ENCODE peak calls at places on chromosomes 12 and 14, in eight cellular contexts. One of them, this sample, is unnamed.

GRCh38 chr12:28498850-28499249 is 308.6 kb downstream of the CCDC91 start:
- DNase-seq in stimulated activated naive CD4-positive, alpha-beta T cell: no peak
- DNase-seq in caudate nucleus: no peak
- DNase-seq in stimulated activated CD8-positive, alpha-beta memory T cell treated with anti-CD3 and anti-CD28 coated beads, Interleukin-2, amount 100 ng/mL, for 1 hour: no peak
- DNase-seq in OCI-LY7: no peak
- DNase-seq in hippocampal formation: no peak
- DNase-seq in fibroblast of the conjunctiva: no peak
- DNase-seq in Daoy: no peak
- DNase-seq in this sample: no peak

GRCh38 chr14:38350102-38350501 is 94.2 kb upstream of the CLEC14A start:
- DNase-seq in stimulated activated naive CD4-positive, alpha-beta T cell: no peak
- DNase-seq in caudate nucleus: no peak
- DNase-seq in stimulated activated CD8-positive, alpha-beta memory T cell treated with anti-CD3 and anti-CD28 coated beads, Interleukin-2, amount 100 ng/mL, for 1 hour: no peak
- DNase-seq in OCI-LY7: no peak
- DNase-seq in hippocampal formation: no peak
- DNase-seq in fibroblast of the conjunctiva: no peak
- DNase-seq in Daoy: no peak
- DNase-seq in this sample: no peak

GRCh38 chr12:64347630-64348029 is 42.9 kb downstream of the C12orf56 start:
- DNase-seq in stimulated activated naive CD4-positive, alpha-beta T cell: no peak
- DNase-seq in caudate nucleus: no peak
- DNase-seq in stimulated activated CD8-positive, alpha-beta memory T cell treated with anti-CD3 and anti-CD28 coated beads, Interleukin-2, amount 100 ng/mL, for 1 hour: no peak
- DNase-seq in OCI-LY7: no peak
- DNase-seq in hippocampal formation: no peak
- DNase-seq in fibroblast of the conjunctiva: no peak
- DNase-seq in Daoy: no peak
- DNase-seq in this sample: no peak

GRCh38 chr12:40723001-40723400 is 30.8 kb downstream of the CNTN1 start:
- DNase-seq in stimulated activated naive CD4-positive, alpha-beta T cell: no peak
- DNase-seq in caudate nucleus: no peak
- DNase-seq in stimulated activated CD8-positive, alpha-beta memory T cell treated with anti-CD3 and anti-CD28 coated beads, Interleukin-2, amount 100 ng/mL, for 1 hour: no peak
- DNase-seq in OCI-LY7: no peak
- DNase-seq in hippocampal formation: no peak
- DNase-seq in fibroblast of the conjunctiva: no peak
- DNase-seq in Daoy: no peak
- DNase-seq in this sample: no peak

GRCh38 chr14:36981832-36982528 is 190.4 kb downstream of the SLC25A21 start:
- DNase-seq in stimulated activated naive CD4-positive, alpha-beta T cell: no peak
- DNase-seq in caudate nucleus: no peak
- DNase-seq in stimulated activated CD8-positive, alpha-beta memory T cell treated with anti-CD3 and anti-CD28 coated beads, Interleukin-2, amount 100 ng/mL, for 1 hour: no peak
- DNase-seq in OCI-LY7: no peak
- DNase-seq in hippocampal formation: no peak
- DNase-seq in fibroblast of the conjunctiva: no peak
- DNase-seq in Daoy: no peak
- DNase-seq in this sample: no peak

GRCh38 chr12:115325858-115326257 is 641.9 kb upstream of the TBX3 start:
- DNase-seq in stimulated activated naive CD4-positive, alpha-beta T cell: no peak
- DNase-seq in caudate nucleus: no peak
- DNase-seq in stimulated activated CD8-positive, alpha-beta memory T cell treated with anti-CD3 and anti-CD28 coated beads, Interleukin-2, amount 100 ng/mL, for 1 hour: no peak
- DNase-seq in OCI-LY7: no peak
- DNase-seq in hippocampal formation: peak; percentile 7
- DNase-seq in fibroblast of the conjunctiva: no peak
- DNase-seq in Daoy: no peak
- DNase-seq in this sample: no peak

GRCh38 chr12:13950502-13950901 is 30.9 kb downstream of the GRIN2B start:
- DNase-seq in stimulated activated naive CD4-positive, alpha-beta T cell: no peak
- DNase-seq in caudate nucleus: no peak
- DNase-seq in stimulated activated CD8-positive, alpha-beta memory T cell treated with anti-CD3 and anti-CD28 coated beads, Interleukin-2, amount 100 ng/mL, for 1 hour: no peak
- DNase-seq in OCI-LY7: no peak
- DNase-seq in hippocampal formation: no peak
- DNase-seq in fibroblast of the conjunctiva: no peak
- DNase-seq in Daoy: peak; percentile 27
- DNase-seq in this sample: no peak

GRCh38 chr12:106085213-106085612 is 53.5 kb downstream of the NUAK1 start:
- DNase-seq in stimulated activated naive CD4-positive, alpha-beta T cell: no peak
- DNase-seq in caudate nucleus: no peak
- DNase-seq in stimulated activated CD8-positive, alpha-beta memory T cell treated with anti-CD3 and anti-CD28 coated beads, Interleukin-2, amount 100 ng/mL, for 1 hour: no peak
- DNase-seq in OCI-LY7: no peak
- DNase-seq in hippocampal formation: no peak
- DNase-seq in fibroblast of the conjunctiva: no peak
- DNase-seq in Daoy: no peak
- DNase-seq in this sample: no peak

GRCh38 chr12:95998611-95999300 is 2.6 kb upstream of the HAL start:
- DNase-seq in stimulated activated naive CD4-positive, alpha-beta T cell: peak; percentile 5
- DNase-seq in caudate nucleus: no peak
- DNase-seq in stimulated activated CD8-positive, alpha-beta memory T cell treated with anti-CD3 and anti-CD28 coated beads, Interleukin-2, amount 100 ng/mL, for 1 hour: no peak
- DNase-seq in OCI-LY7: peak; percentile 78
- DNase-seq in hippocampal formation: peak; percentile 78
- DNase-seq in fibroblast of the conjunctiva: peak; percentile 47
- DNase-seq in Daoy: peak; percentile 47
- DNase-seq in this sample: peak; percentile 74

GRCh38 chr12:62562892-62563291 is 96.3 kb downstream of the MON2 start:
- DNase-seq in stimulated activated naive CD4-positive, alpha-beta T cell: no peak
- DNase-seq in caudate nucleus: no peak
- DNase-seq in stimulated activated CD8-positive, alpha-beta memory T cell treated with anti-CD3 and anti-CD28 coated beads, Interleukin-2, amount 100 ng/mL, for 1 hour: no peak
- DNase-seq in OCI-LY7: no peak
- DNase-seq in hippocampal formation: no peak
- DNase-seq in fibroblast of the conjunctiva: no peak
- DNase-seq in Daoy: no peak
- DNase-seq in this sample: no peak

GRCh38 chr12:99985129-99985570 is 414 bp upstream of the ANKS1B start:
- DNase-seq in stimulated activated naive CD4-positive, alpha-beta T cell: no peak
- DNase-seq in caudate nucleus: no peak
- DNase-seq in stimulated activated CD8-positive, alpha-beta memory T cell treated with anti-CD3 and anti-CD28 coated beads, Interleukin-2, amount 100 ng/mL, for 1 hour: no peak
- DNase-seq in OCI-LY7: no peak
- DNase-seq in hippocampal formation: no peak
- DNase-seq in fibroblast of the conjunctiva: no peak
- DNase-seq in Daoy: no peak
- DNase-seq in this sample: no peak

GRCh38 chr12:27539191-27539631 is 15.2 kb downstream of the PPFIBP1 start:
- DNase-seq in stimulated activated naive CD4-positive, alpha-beta T cell: no peak
- DNase-seq in caudate nucleus: no peak
- DNase-seq in stimulated activated CD8-positive, alpha-beta memory T cell treated with anti-CD3 and anti-CD28 coated beads, Interleukin-2, amount 100 ng/mL, for 1 hour: no peak
- DNase-seq in OCI-LY7: no peak
- DNase-seq in hippocampal formation: no peak
- DNase-seq in fibroblast of the conjunctiva: no peak
- DNase-seq in Daoy: no peak
- DNase-seq in this sample: no peak

GRCh38 chr14:78157855-78158436 is 12.2 kb upstream of the NRXN3 start:
- DNase-seq in stimulated activated naive CD4-positive, alpha-beta T cell: no peak
- DNase-seq in caudate nucleus: no peak
- DNase-seq in stimulated activated CD8-positive, alpha-beta memory T cell treated with anti-CD3 and anti-CD28 coated beads, Interleukin-2, amount 100 ng/mL, for 1 hour: no peak
- DNase-seq in OCI-LY7: peak; percentile 2
- DNase-seq in hippocampal formation: no peak
- DNase-seq in fibroblast of the conjunctiva: no peak
- DNase-seq in Daoy: peak; percentile 7
- DNase-seq in this sample: no peak

GRCh38 chr14:64364907-64365306 is 23.2 kb upstream of the MTHFD1 start:
- DNase-seq in stimulated activated naive CD4-positive, alpha-beta T cell: no peak
- DNase-seq in caudate nucleus: no peak
- DNase-seq in stimulated activated CD8-positive, alpha-beta memory T cell treated with anti-CD3 and anti-CD28 coated beads, Interleukin-2, amount 100 ng/mL, for 1 hour: no peak
- DNase-seq in OCI-LY7: no peak
- DNase-seq in hippocampal formation: no peak
- DNase-seq in fibroblast of the conjunctiva: peak; percentile 28
- DNase-seq in Daoy: peak; percentile 19
- DNase-seq in this sample: no peak

GRCh38 chr14:39218171-39218769 is 15.4 kb upstream of the MIA2 start:
- DNase-seq in stimulated activated naive CD4-positive, alpha-beta T cell: no peak
- DNase-seq in caudate nucleus: no peak
- DNase-seq in stimulated activated CD8-positive, alpha-beta memory T cell treated with anti-CD3 and anti-CD28 coated beads, Interleukin-2, amount 100 ng/mL, for 1 hour: no peak
- DNase-seq in OCI-LY7: no peak
- DNase-seq in hippocampal formation: no peak
- DNase-seq in fibroblast of the conjunctiva: no peak
- DNase-seq in Daoy: peak; percentile 25
- DNase-seq in this sample: no peak

GRCh38 chr12:84994436-84994835 is 41.6 kb downstream of the TSPAN19 start:
- DNase-seq in stimulated activated naive CD4-positive, alpha-beta T cell: no peak
- DNase-seq in caudate nucleus: no peak
- DNase-seq in stimulated activated CD8-positive, alpha-beta memory T cell treated with anti-CD3 and anti-CD28 coated beads, Interleukin-2, amount 100 ng/mL, for 1 hour: no peak
- DNase-seq in OCI-LY7: no peak
- DNase-seq in hippocampal formation: no peak
- DNase-seq in fibroblast of the conjunctiva: peak; percentile 28
- DNase-seq in Daoy: no peak
- DNase-seq in this sample: peak; percentile 44

GRCh38 chr12:67394600-67394999 is 125.4 kb downstream of the CAND1 start:
- DNase-seq in stimulated activated naive CD4-positive, alpha-beta T cell: no peak
- DNase-seq in caudate nucleus: no peak
- DNase-seq in stimulated activated CD8-positive, alpha-beta memory T cell treated with anti-CD3 and anti-CD28 coated beads, Interleukin-2, amount 100 ng/mL, for 1 hour: no peak
- DNase-seq in OCI-LY7: no peak
- DNase-seq in hippocampal formation: no peak
- DNase-seq in fibroblast of the conjunctiva: no peak
- DNase-seq in Daoy: no peak
- DNase-seq in this sample: peak; percentile 76

GRCh38 chr14:94748667-94749347 is 21.1 kb downstream of the GSC start:
- DNase-seq in stimulated activated naive CD4-positive, alpha-beta T cell: no peak
- DNase-seq in caudate nucleus: no peak
- DNase-seq in stimulated activated CD8-positive, alpha-beta memory T cell treated with anti-CD3 and anti-CD28 coated beads, Interleukin-2, amount 100 ng/mL, for 1 hour: no peak
- DNase-seq in OCI-LY7: peak; percentile 46
- DNase-seq in hippocampal formation: no peak
- DNase-seq in fibroblast of the conjunctiva: no peak
- DNase-seq in Daoy: peak; percentile 56
- DNase-seq in this sample: peak; percentile 49

GRCh38 chr12:50390284-50390683 is 6.1 kb downstream of the FAM186A start:
- DNase-seq in stimulated activated naive CD4-positive, alpha-beta T cell: no peak
- DNase-seq in caudate nucleus: no peak
- DNase-seq in stimulated activated CD8-positive, alpha-beta memory T cell treated with anti-CD3 and anti-CD28 coated beads, Interleukin-2, amount 100 ng/mL, for 1 hour: no peak
- DNase-seq in OCI-LY7: no peak
- DNase-seq in hippocampal formation: no peak
- DNase-seq in fibroblast of the conjunctiva: peak; percentile 80
- DNase-seq in Daoy: peak; percentile 58
- DNase-seq in this sample: no peak

GRCh38 chr12:75820848-75821578 is 210.6 kb downstream of the PHLDA1 start:
- DNase-seq in stimulated activated naive CD4-positive, alpha-beta T cell: no peak
- DNase-seq in caudate nucleus: no peak
- DNase-seq in stimulated activated CD8-positive, alpha-beta memory T cell treated with anti-CD3 and anti-CD28 coated beads, Interleukin-2, amount 100 ng/mL, for 1 hour: no peak
- DNase-seq in OCI-LY7: no peak
- DNase-seq in hippocampal formation: no peak
- DNase-seq in fibroblast of the conjunctiva: peak; percentile 87
- DNase-seq in Daoy: peak; percentile 91
- DNase-seq in this sample: no peak

GRCh38 chr14:52694761-52695480 is 437 bp downstream of the ERO1A start:
- DNase-seq in stimulated activated naive CD4-positive, alpha-beta T cell: peak; percentile 26
- DNase-seq in caudate nucleus: no peak
- DNase-seq in stimulated activated CD8-positive, alpha-beta memory T cell treated with anti-CD3 and anti-CD28 coated beads, Interleukin-2, amount 100 ng/mL, for 1 hour: peak; percentile 34
- DNase-seq in OCI-LY7: peak; percentile 84
- DNase-seq in hippocampal formation: no peak
- DNase-seq in fibroblast of the conjunctiva: peak; percentile 12
- DNase-seq in Daoy: peak; percentile 68
- DNase-seq in this sample: peak; percentile 52

GRCh38 chr12:104181313-104181712 is 34.3 kb upstream of the TXNRD1 start:
- DNase-seq in stimulated activated naive CD4-positive, alpha-beta T cell: no peak
- DNase-seq in caudate nucleus: no peak
- DNase-seq in stimulated activated CD8-positive, alpha-beta memory T cell treated with anti-CD3 and anti-CD28 coated beads, Interleukin-2, amount 100 ng/mL, for 1 hour: no peak
- DNase-seq in OCI-LY7: no peak
- DNase-seq in hippocampal formation: no peak
- DNase-seq in fibroblast of the conjunctiva: no peak
- DNase-seq in Daoy: peak; percentile 37
- DNase-seq in this sample: no peak

GRCh38 chr14:64935508-64935907 is 7.0 kb downstream of the GPX2 start:
- DNase-seq in stimulated activated naive CD4-positive, alpha-beta T cell: no peak
- DNase-seq in caudate nucleus: no peak
- DNase-seq in stimulated activated CD8-positive, alpha-beta memory T cell treated with anti-CD3 and anti-CD28 coated beads, Interleukin-2, amount 100 ng/mL, for 1 hour: no peak
- DNase-seq in OCI-LY7: no peak
- DNase-seq in hippocampal formation: no peak
- DNase-seq in fibroblast of the conjunctiva: no peak
- DNase-seq in Daoy: no peak
- DNase-seq in this sample: no peak

GRCh38 chr12:96237035-96237434 is 42.9 kb downstream of the ELK3 start:
- DNase-seq in stimulated activated naive CD4-positive, alpha-beta T cell: no peak
- DNase-seq in caudate nucleus: no peak
- DNase-seq in stimulated activated CD8-positive, alpha-beta memory T cell treated with anti-CD3 and anti-CD28 coated beads, Interleukin-2, amount 100 ng/mL, for 1 hour: no peak
- DNase-seq in OCI-LY7: no peak
- DNase-seq in hippocampal formation: no peak
- DNase-seq in fibroblast of the conjunctiva: peak; percentile 49
- DNase-seq in Daoy: no peak
- DNase-seq in this sample: no peak

GRCh38 chr12:11555195-11555594 is 94.3 kb upstream of the ETV6 start:
- DNase-seq in stimulated activated naive CD4-positive, alpha-beta T cell: no peak
- DNase-seq in caudate nucleus: no peak
- DNase-seq in stimulated activated CD8-positive, alpha-beta memory T cell treated with anti-CD3 and anti-CD28 coated beads, Interleukin-2, amount 100 ng/mL, for 1 hour: no peak
- DNase-seq in OCI-LY7: no peak
- DNase-seq in hippocampal formation: no peak
- DNase-seq in fibroblast of the conjunctiva: no peak
- DNase-seq in Daoy: no peak
- DNase-seq in this sample: no peak

This sample was measured in NCI-H1105 treated with DMSO at 0.1 percent for 48 hours.